ENCODE peak calls at places on chromosomes 11 and 22, in seven cellular contexts. S, W, F, M, I, X and T are unnamed samples. For H3K4me1, the result is how much of the 10 kb centered on the place peaks cover.

GRCh38 chr11:88596786-88597185 is 259.2 kb upstream of the CTSC start:
- DNase-seq in S (no peak), W (no peak), F (no peak), M (no peak), I (no peak), X (peak), T (no peak)

GRCh38 chr11:73426184-73426845 is 50.1 kb downstream of the RELT start:
- DNase-seq in S (peak), W (no peak), F (no peak), M (no peak), I (no peak), X (peak), T (no peak)

GRCh38 chr11:94735907-94736306 is 32.2 kb upstream of the AMOTL1 start:
- DNase-seq in S (no peak), W (no peak), F (no peak), M (no peak), I (no peak), X (no peak), T (no peak)

GRCh38 chr22:42292726-42293520 is 22.5 kb upstream of the TCF20 start:
- DNase-seq in S (no peak), W (no peak), F (no peak), M (no peak), I (no peak), X (no peak), T (peak)

GRCh38 chr11:76700177-76701100 is 29.9 kb upstream of the LRRC32 start:
- DNase-seq in S (peak), W (no peak), F (peak), M (no peak), I (no peak), X (peak), T (no peak)

GRCh38 chr11:63951779-63952536 is 13.2 kb downstream of the NAA40 start:
- DNase-seq in S (no peak), W (peak), F (no peak), M (peak), I (no peak), X (peak), T (no peak)

GRCh38 chr22:24807284-24807950 is 1.4 kb downstream of the SGSM1 start:
- DNase-seq in S (peak), W (peak), F (peak), M (no peak), I (peak), X (no peak), T (no peak)

GRCh38 chr11:1303973-1304372 is 5.5 kb downstream of the TOLLIP start:
- DNase-seq in S (peak), W (no peak), F (no peak), M (no peak), I (no peak), X (no peak), T (peak)

GRCh38 chr11:3894128-3894731 is 38.8 kb downstream of the STIM1 start:
- DNase-seq in S (no peak), W (no peak), F (peak), M (peak), I (peak), X (peak), T (peak)

GRCh38 chr22:32926600-32926999 is 125.1 kb downstream of the TIMP3 start:
- DNase-seq in S (peak), W (peak), F (no peak), M (peak), I (no peak), X (peak), T (no peak)

GRCh38 chr22:49382451-49382735 is 445.3 kb downstream of the BRD1 start:
- DNase-seq in S (no peak), W (no peak), F (no peak), M (no peak), I (no peak), X (no peak), T (no peak)

GRCh38 chr22:32564170-32565001 is 89.8 kb downstream of the FBXO7 start:
- DNase-seq in S (peak), W (peak), F (peak), M (no peak), I (peak), X (peak), T (no peak)

GRCh38 chr22:36781656-36782627 is 6.0 kb upstream of the IFT27 start:
- DNase-seq in S (peak), W (peak), F (peak), M (peak), I (peak), X (peak), T (peak)

GRCh38 chr22:30266445-30267381 is at the start of gene OSM:
- DNase-seq in S (no peak), W (no peak), F (peak), M (peak), I (peak), X (no peak), T (peak)

GRCh38 chr22:30265131-30265720 is 1.4 kb downstream of the OSM start:
- DNase-seq in S (no peak), W (no peak), F (no peak), M (no peak), I (no peak), X (no peak), T (no peak)

GRCh38 chr22:30265851-30266444 is 703 bp downstream of the OSM start:
- DNase-seq in S (no peak), W (no peak), F (no peak), M (peak), I (peak), X (peak), T (no peak)

GRCh38 chr22:30268331-30268730 is 1.7 kb upstream of the OSM start:
- DNase-seq in S (no peak), W (no peak), F (no peak), M (no peak), I (no peak), X (no peak), T (no peak)

GRCh38 chr22:30267382-30268302 is 991 bp upstream of the OSM start:
- DNase-seq in S (no peak), W (no peak), F (no peak), M (peak), I (no peak), X (no peak), T (peak)
- H3K4me3 ChIP-seq in S (no peak), W (no peak), F (peak), M (peak), I (peak), X (no peak), T (no peak)

DNA sequence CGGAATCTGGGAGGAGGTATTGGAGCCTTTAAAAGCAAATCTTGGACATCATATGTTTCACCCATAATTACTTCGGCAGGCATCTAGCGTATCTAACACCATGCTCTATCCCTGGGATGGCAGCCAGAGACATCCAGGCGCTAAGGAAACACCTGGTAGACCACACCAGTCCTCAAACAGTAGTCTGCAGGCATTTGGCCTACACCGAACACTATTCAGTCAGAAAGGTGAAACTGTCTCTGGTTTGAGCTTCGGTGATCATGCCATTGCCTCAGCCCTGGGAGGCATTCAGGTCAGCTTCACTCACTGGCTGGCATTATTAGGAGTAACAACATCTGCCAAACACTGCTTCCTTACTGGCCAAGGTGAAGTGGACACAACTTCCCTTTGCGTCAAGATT is 11.7 kb downstream of the SIRT3 start:
- DNase-seq in S (no peak), W (no peak), F (no peak), M (no peak), I (no peak), X (no peak), T (no peak)
- H3K4me1 ChIP-seq in S (under half), W (under half), F (under half), M (under half), I (under half), X (under half), T (under half)

GRCh38 chr22:40176921-40177737 is 596 bp upstream of the TNRC6B start:
- DNase-seq in S (peak), W (peak), F (peak), M (peak), I (peak), X (peak), T (peak)

GRCh38 chr22:40178417-40179409 is 988 bp downstream of the TNRC6B start:
- DNase-seq in S (peak), W (peak), F (no peak), M (peak), I (no peak), X (peak), T (no peak)

GRCh38 chr22:40179535-40179934 is 1.8 kb downstream of the TNRC6B start:
- DNase-seq in S (no peak), W (no peak), F (no peak), M (no peak), I (no peak), X (peak), T (no peak)

GRCh38 chr22:40175571-40176105 is 2.1 kb upstream of the TNRC6B start:
- DNase-seq in S (no peak), W (no peak), F (no peak), M (no peak), I (no peak), X (peak), T (no peak)

GRCh38 chr22:40177738-40178416 is at the start of gene TNRC6B:
- DNase-seq in S (peak), W (peak), F (peak), M (peak), I (peak), X (peak), T (peak)
- H3K4me3 ChIP-seq in S (peak), W (peak), F (peak), M (peak), I (peak), X (peak), T (peak)

GRCh38 chr11:122181372-122181771 is 65.4 kb upstream of the BLID start:
- DNase-seq in S (no peak), W (no peak), F (no peak), M (no peak), I (no peak), X (peak), T (no peak)
- H3K4me1 ChIP-seq in S (under half), W (under half), F (under half), M (under half), I (under half), X (half or more), T (under half)

DNA sequence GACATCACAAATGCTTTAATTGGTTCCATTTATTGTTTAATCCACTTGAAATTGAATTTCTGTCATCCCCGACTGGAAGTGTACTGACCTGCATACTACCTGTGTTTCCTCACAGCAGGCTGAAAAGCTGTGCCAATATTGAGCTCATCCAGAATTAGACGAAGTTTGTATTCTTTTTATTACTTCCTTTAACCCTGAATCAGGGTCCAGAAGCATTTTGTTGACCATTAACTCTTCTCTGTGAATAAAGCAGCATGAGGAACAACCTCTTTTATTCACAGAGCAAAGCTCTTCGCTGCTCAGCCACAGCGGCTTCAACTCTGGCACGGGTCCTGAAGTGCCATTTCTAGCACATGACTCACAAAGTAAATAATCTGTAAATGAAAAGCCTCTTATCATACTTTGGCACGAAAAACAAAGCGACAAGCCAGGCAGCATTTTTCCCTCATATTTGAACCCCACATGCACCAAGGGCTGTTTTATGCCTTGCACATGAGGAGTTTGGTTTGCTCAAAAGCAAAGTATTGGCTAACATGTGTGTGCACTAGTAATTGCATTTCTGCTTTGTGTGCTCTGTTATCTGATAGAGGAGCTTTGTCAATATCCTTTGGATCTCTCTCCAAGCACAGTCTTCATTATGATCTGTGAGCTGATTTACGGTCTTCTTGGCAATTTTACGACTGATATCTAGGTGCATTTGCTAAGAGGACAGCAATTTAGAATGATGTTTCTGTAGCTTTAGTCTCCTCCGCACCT is 33.0 kb upstream of the APOBEC3A start:
- DNase-seq in S (peak), W (peak), F (peak), M (no peak), I (peak), X (peak), T (peak)
- H3K4me3 ChIP-seq in S (peak), W (peak), F (peak), M (no peak), I (peak), X (peak), T (no peak)

DNA sequence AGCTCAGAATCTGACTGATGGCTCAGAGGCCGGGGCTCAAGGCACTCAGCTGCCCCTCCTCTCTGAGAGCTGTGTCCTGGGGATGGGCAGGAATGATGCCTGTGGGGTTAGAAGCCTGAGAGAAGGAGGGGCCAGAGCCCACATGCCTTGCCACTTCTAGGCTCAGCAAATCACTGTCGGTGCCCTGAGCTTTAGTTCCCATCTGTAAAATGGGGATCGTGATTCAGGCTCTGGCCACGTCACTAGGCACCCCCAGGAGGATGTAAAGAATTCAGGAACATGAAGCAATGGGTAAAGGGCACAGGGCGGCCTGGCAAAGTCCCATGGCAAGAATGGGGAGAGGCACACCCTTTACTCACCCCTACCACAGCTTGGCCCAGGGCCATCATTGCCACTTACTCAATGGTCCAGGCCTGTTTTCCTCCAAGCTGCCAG is 3.5 kb upstream of the CDC42EP2 start:
- DNase-seq in S (peak), W (no peak), F (no peak), M (no peak), I (no peak), X (no peak), T (no peak)
- H3K4me1 ChIP-seq in S (under half), W (under half), F (under half), M (under half), I (under half), X (under half), T (under half)

GRCh38 chr11:128905345-128906184 is 14.4 kb downstream of the KCNJ5 start:
- DNase-seq in S (peak), W (peak), F (peak), M (peak), I (peak), X (peak), T (peak)
- H3K4me3 ChIP-seq in S (peak), W (peak), F (peak), M (peak), I (peak), X (peak), T (peak)